ENCODE peak calls at places on chromosomes 13 and 19, in ten cellular contexts. V is ovary, W is IMR-90, Z is right lobe of liver, N is heart left ventricle, C is suprapubic skin, P is stomach, U is tibial nerve, M is breast epithelium, G is transverse colon. R is an unnamed sample.
A peak's percentile ranks its signal among the peaks of the same experiment; 100 is the strongest.

GRCh38 chr19:5903502-5904301 is at the start of gene NDUFA11:
- DNase-seq in M (peak; percentile 99), C (peak; percentile 100), U (peak; percentile 99), G (peak; percentile 99), W (peak; percentile 95), V (peak; percentile 97), N (peak; percentile 97), Z (peak; percentile 100), P (peak; percentile 99), R (peak; percentile 99)

GRCh38 chr13:75368167-75368566 is 113.8 kb downstream of the TBC1D4 start:
- DNase-seq in P (no peak), M (no peak), N (no peak), C (no peak), V (peak; percentile 57), U (no peak), G (no peak), Z (no peak), W (peak; percentile 92), R (no peak)

GRCh38 chr19:38564981-38565685 is 52.6 kb downstream of the MAP4K1 start:
- DNase-seq in U (no peak), W (no peak), N (no peak), Z (no peak), M (no peak), C (no peak), P (no peak), G (no peak), V (no peak), R (peak; percentile 52)

GRCh38 chr19:49056101-49056901 is 1.2 kb downstream of the CGB7 start:
- DNase-seq in G (peak; percentile 65), W (peak; percentile 28), P (peak; percentile 60), N (peak; percentile 61), Z (peak; percentile 62), V (peak; percentile 50), U (peak; percentile 25), C (no peak), M (no peak), R (peak; percentile 45)

GRCh38 chr19:55543567-55543966 is 1.8 kb downstream of the SBK3 start:
- DNase-seq in G (no peak), C (no peak), U (no peak), M (no peak), Z (no peak), W (no peak), V (no peak), P (no peak), N (no peak), R (no peak)

GRCh38 chr13:46622918-46623256 is 69.9 kb downstream of the LRCH1 start:
- DNase-seq in W (peak; percentile 84), N (peak; percentile 43), V (peak; percentile 67), M (no peak), P (no peak), C (no peak), U (no peak), G (peak; percentile 41), Z (peak; percentile 83), R (no peak)

GRCh38 chr13:72651196-72651595 is 76.2 kb downstream of the MZT1 start:
- DNase-seq in V (no peak), M (no peak), P (no peak), C (no peak), G (no peak), W (no peak), Z (no peak), N (no peak), U (no peak), R (no peak)

GRCh38 chr13:38308736-38309135 is 40.9 kb upstream of the UFM1 start:
- DNase-seq in N (no peak), W (peak; percentile 63), P (no peak), Z (no peak), M (no peak), V (no peak), U (no peak), G (no peak), C (no peak), R (no peak)

GRCh38 chr13:20788312-20788711 is 14.6 kb upstream of the EEF1AKMT1 start:
- DNase-seq in P (no peak), V (no peak), U (no peak), N (no peak), G (no peak), Z (no peak), W (peak; percentile 26), M (no peak), C (no peak), R (no peak)

GRCh38 chr13:40158218-40158617 is 502.8 kb downstream of the COG6 start:
- DNase-seq in U (no peak), N (no peak), Z (no peak), G (no peak), W (no peak), C (no peak), P (no peak), V (no peak), M (no peak), R (no peak)

GRCh38 chr19:50187937-50188336 is 15.5 kb upstream of the MYH14 start:
- DNase-seq in Z (no peak), C (no peak), M (no peak), U (no peak), V (no peak), G (peak; percentile 80), P (no peak), N (no peak), W (no peak), R (peak; percentile 81)

GRCh38 chr13:70568571-70568970 is 460.3 kb upstream of the KLHL1 start:
- DNase-seq in M (no peak), N (no peak), V (no peak), W (peak; percentile 26), G (no peak), Z (no peak), C (no peak), P (no peak), U (no peak), R (no peak)

GRCh38 chr13:98307392-98307743 is 130.3 kb upstream of the RNF113B start:
- DNase-seq in G (no peak), N (peak; percentile 29), V (no peak), W (no peak), C (no peak), M (no peak), U (no peak), Z (no peak), P (no peak), R (no peak)

GRCh38 chr13:36297600-36298338 is at the start of gene CCDC169:
- DNase-seq in N (peak; percentile 82), P (peak; percentile 77), V (peak; percentile 65), M (peak; percentile 68), U (peak; percentile 41), W (peak; percentile 51), C (peak; percentile 85), Z (peak; percentile 64), G (peak; percentile 73), R (peak; percentile 38)
- TF ChIP-seq POLR2A in N (no peak), P (no peak), V (no peak), M (peak; percentile 13), U (no peak), W (no peak), C (no peak), Z (no peak), G (no peak), R (no peak)

DNA sequence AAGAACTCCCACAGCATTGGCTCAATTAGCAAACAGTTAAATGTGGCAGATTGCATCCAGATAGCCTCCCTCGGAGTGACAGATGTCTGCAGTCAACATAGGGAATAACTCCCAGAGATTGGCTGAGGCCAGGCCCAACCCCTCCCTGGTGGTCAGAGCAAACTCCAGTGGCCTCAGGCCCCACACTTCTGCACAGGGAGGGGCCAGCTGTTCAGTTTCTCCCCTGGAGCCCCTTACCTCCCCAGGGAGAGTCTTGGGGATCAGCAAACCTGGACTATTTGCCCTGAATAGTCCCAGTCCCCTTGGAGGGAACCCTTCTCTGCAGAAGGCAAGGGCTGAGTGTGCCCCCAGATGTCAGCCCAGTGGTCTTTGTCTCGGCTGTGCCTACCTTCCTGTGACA is 102.6 kb upstream of the UQCRFS1 start:
- DNase-seq in Z (no peak), U (no peak), N (no peak), G (no peak), P (no peak), V (no peak), C (no peak), M (no peak), W (no peak), R (no peak)
- H3K9me3 ChIP-seq in Z (no peaks in the 10 kb centered on the region), U (no peaks in the 10 kb centered on the region), N (no peaks in the 10 kb centered on the region), G (no peaks in the 10 kb centered on the region), P (no peaks in the 10 kb centered on the region), V (no peaks in the 10 kb centered on the region), C (no peaks in the 10 kb centered on the region), M (no peaks in the 10 kb centered on the region), W (peaks cover 7% of the 10 kb centered on the region), R (no peaks in the 10 kb centered on the region)

GRCh38 chr13:51772781-51773180 is 31.2 kb downstream of the DHRS12 start:
- DNase-seq in W (no peak), G (no peak), M (no peak), Z (no peak), P (no peak), V (no peak), N (no peak), U (no peak), C (no peak), R (no peak)

GRCh38 chr13:51771418-51772104 is 32.4 kb downstream of the DHRS12 start:
- DNase-seq in V (no peak), C (no peak), N (no peak), M (no peak), Z (no peak), G (no peak), W (no peak), U (no peak), P (no peak), R (no peak)

GRCh38 chr13:51770681-51771417 is 33.1 kb downstream of the DHRS12 start:
- DNase-seq in C (no peak), P (peak; percentile 73), W (no peak), N (no peak), M (no peak), Z (no peak), U (no peak), V (no peak), G (no peak), R (no peak)

GRCh38 chr13:51773515-51773914 is 30.4 kb downstream of the DHRS12 start:
- DNase-seq in M (no peak), N (no peak), G (no peak), V (no peak), W (no peak), C (no peak), P (no peak), Z (no peak), U (no peak), R (no peak)

GRCh38 chr13:51772105-51772455 is 31.9 kb downstream of the DHRS12 start:
- DNase-seq in V (no peak), W (no peak), C (no peak), G (no peak), P (no peak), U (no peak), N (no peak), M (no peak), Z (no peak), R (no peak)
- TF ChIP-seq POLR2A in V (no peak), W (no peak), C (no peak), G (no peak), P (no peak), U (no peak), N (no peak), M (no peak), Z (no peak), R (no peak)

GRCh38 chr19:52410276-52410675 is 12.6 kb downstream of the ZNF528 start:
- DNase-seq in P (no peak), N (no peak), Z (no peak), C (no peak), U (no peak), M (no peak), W (no peak), V (no peak), G (no peak), R (no peak)

DNA sequence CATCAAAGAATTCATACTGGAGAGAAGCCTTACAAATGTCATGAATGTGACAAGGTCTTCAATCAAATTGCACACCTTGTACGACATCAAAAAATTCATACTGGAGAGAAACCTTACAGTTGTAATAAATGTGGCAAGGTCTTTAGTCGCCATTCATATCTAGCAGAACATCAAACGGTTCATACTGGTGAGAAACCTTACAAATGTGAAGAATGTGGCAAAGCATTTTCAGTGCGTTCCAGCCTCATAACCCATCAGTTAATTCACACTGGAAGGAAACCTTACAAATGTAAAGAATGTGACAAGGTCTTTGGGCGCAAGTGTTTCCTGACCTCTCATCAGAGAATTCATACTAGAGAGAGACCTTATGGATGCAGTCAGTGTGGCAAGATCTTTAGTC is 13.2 kb upstream of the ZNF534 start:
- DNase-seq in N (no peak), P (no peak), U (no peak), M (no peak), G (no peak), W (no peak), V (no peak), Z (no peak), C (no peak), R (no peak)
- H3K9me3 ChIP-seq in N (peaks cover 2% of the 10 kb centered on the region), P (peaks cover 63% of the 10 kb centered on the region), U (peaks cover 18% of the 10 kb centered on the region), M (peaks cover 100% of the 10 kb centered on the region), G (peaks cover 65% of the 10 kb centered on the region), W (peaks cover 74% of the 10 kb centered on the region), V (peaks cover 2% of the 10 kb centered on the region), Z (peaks cover 21% of the 10 kb centered on the region), C (peaks cover 79% of the 10 kb centered on the region), R (peaks cover 84% of the 10 kb centered on the region)